ENCODE peak calls at places on chromosomes 16 and 17, in four cellular contexts. One of them, this sample, is unnamed.

GRCh38 chr16:3681206-3681605 is 26.7 kb downstream of the DNASE1 start:
- ATAC-seq in A549: no peak
- ATAC-seq in HepG2: no peak
- ATAC-seq in upper lobe of left lung: no peak
- ATAC-seq in this sample: no peak

GRCh38 chr17:76188213-76189060 is 47.4 kb upstream of the FOXJ1 start:
- ATAC-seq in HepG2: no peak
- ATAC-seq in A549: peak
- ATAC-seq in upper lobe of left lung: no peak
- ATAC-seq in this sample: no peak

GRCh38 chr16:74922150-74923138 is 62.5 kb downstream of the WDR59 start:
- ATAC-seq in A549: no peak
- ATAC-seq in HepG2: peak
- ATAC-seq in upper lobe of left lung: no peak
- ATAC-seq in this sample: peak

GRCh38 chr16:89490386-89491237 is at the start of gene ANKRD11:
- ATAC-seq in upper lobe of left lung: peak
- ATAC-seq in A549: peak
- ATAC-seq in HepG2: peak
- ATAC-seq in this sample: peak

GRCh38 chr17:69050999-69051775 is 9.5 kb downstream of the ABCA9 start:
- ATAC-seq in upper lobe of left lung: peak
- ATAC-seq in A549: no peak
- ATAC-seq in HepG2: no peak
- ATAC-seq in this sample: no peak

GRCh38 chr16:66878067-66878466 is 2.2 kb upstream of the PDP2 start:
- ATAC-seq in upper lobe of left lung: no peak
- ATAC-seq in A549: no peak
- ATAC-seq in HepG2: no peak
- ATAC-seq in this sample: no peak

GRCh38 chr17:30503558-30503957 is 26.4 kb downstream of the GOSR1 start:
- ATAC-seq in A549: no peak
- ATAC-seq in upper lobe of left lung: no peak
- ATAC-seq in HepG2: no peak
- ATAC-seq in this sample: no peak

GRCh38 chr16:187330-187729 is 7.1 kb downstream of the HBQ1 start:
- ATAC-seq in upper lobe of left lung: no peak
- ATAC-seq in A549: no peak
- ATAC-seq in HepG2: no peak
- ATAC-seq in this sample: peak

GRCh38 chr17:1545618-1546017 is 17.0 kb downstream of the PITPNA start:
- ATAC-seq in upper lobe of left lung: no peak
- ATAC-seq in A549: no peak
- ATAC-seq in HepG2: no peak
- ATAC-seq in this sample: no peak

GRCh38 chr16:253833-254232 is 19.2 kb downstream of the FAM234A start:
- ATAC-seq in HepG2: no peak
- ATAC-seq in A549: no peak
- ATAC-seq in upper lobe of left lung: no peak
- ATAC-seq in this sample: no peak

GRCh38 chr17:49955157-49955556 is 13.8 kb upstream of the DLX4 start:
- ATAC-seq in A549: no peak
- ATAC-seq in upper lobe of left lung: no peak
- ATAC-seq in HepG2: no peak
- ATAC-seq in this sample: no peak

GRCh38 chr17:16214190-16215001 is 938 bp downstream of the NCOR1 start:
- ATAC-seq in HepG2: no peak
- ATAC-seq in upper lobe of left lung: no peak
- ATAC-seq in A549: peak
- ATAC-seq in this sample: no peak

GRCh38 chr16:4109250-4109736 is 6.9 kb downstream of the ADCY9 start:
- ATAC-seq in A549: peak
- ATAC-seq in upper lobe of left lung: no peak
- ATAC-seq in HepG2: peak
- ATAC-seq in this sample: no peak

GRCh38 chr16:821751-822150 is 21.2 kb upstream of the GNG13 start:
- ATAC-seq in upper lobe of left lung: no peak
- ATAC-seq in HepG2: no peak
- ATAC-seq in A549: no peak
- ATAC-seq in this sample: no peak

GRCh38 chr17:5893741-5894140 is 176.4 kb upstream of the WSCD1 start:
- ATAC-seq in upper lobe of left lung: no peak
- ATAC-seq in A549: no peak
- ATAC-seq in HepG2: no peak
- ATAC-seq in this sample: no peak

GRCh38 chr17:5896215-5896614 is 174.0 kb upstream of the WSCD1 start:
- ATAC-seq in upper lobe of left lung: no peak
- ATAC-seq in A549: no peak
- ATAC-seq in HepG2: no peak
- ATAC-seq in this sample: no peak

GRCh38 chr17:5899496-5900195 is 170.5 kb upstream of the WSCD1 start:
- ATAC-seq in A549: no peak
- ATAC-seq in HepG2: no peak
- ATAC-seq in upper lobe of left lung: no peak
- ATAC-seq in this sample: no peak

GRCh38 chr17:5898406-5898805 is 171.8 kb upstream of the WSCD1 start:
- ATAC-seq in HepG2: no peak
- ATAC-seq in upper lobe of left lung: no peak
- ATAC-seq in A549: no peak
- ATAC-seq in this sample: no peak

GRCh38 chr17:5897320-5897911 is 172.8 kb upstream of the WSCD1 start:
- ATAC-seq in HepG2: no peak
- ATAC-seq in A549: no peak
- ATAC-seq in upper lobe of left lung: no peak
- ATAC-seq in this sample: no peak
- H3K27ac ChIP-seq in HepG2: no peak
- H3K27ac ChIP-seq in A549: no peak
- H3K27ac ChIP-seq in upper lobe of left lung: no peak
- H3K27ac ChIP-seq in this sample: no peak

DNA sequence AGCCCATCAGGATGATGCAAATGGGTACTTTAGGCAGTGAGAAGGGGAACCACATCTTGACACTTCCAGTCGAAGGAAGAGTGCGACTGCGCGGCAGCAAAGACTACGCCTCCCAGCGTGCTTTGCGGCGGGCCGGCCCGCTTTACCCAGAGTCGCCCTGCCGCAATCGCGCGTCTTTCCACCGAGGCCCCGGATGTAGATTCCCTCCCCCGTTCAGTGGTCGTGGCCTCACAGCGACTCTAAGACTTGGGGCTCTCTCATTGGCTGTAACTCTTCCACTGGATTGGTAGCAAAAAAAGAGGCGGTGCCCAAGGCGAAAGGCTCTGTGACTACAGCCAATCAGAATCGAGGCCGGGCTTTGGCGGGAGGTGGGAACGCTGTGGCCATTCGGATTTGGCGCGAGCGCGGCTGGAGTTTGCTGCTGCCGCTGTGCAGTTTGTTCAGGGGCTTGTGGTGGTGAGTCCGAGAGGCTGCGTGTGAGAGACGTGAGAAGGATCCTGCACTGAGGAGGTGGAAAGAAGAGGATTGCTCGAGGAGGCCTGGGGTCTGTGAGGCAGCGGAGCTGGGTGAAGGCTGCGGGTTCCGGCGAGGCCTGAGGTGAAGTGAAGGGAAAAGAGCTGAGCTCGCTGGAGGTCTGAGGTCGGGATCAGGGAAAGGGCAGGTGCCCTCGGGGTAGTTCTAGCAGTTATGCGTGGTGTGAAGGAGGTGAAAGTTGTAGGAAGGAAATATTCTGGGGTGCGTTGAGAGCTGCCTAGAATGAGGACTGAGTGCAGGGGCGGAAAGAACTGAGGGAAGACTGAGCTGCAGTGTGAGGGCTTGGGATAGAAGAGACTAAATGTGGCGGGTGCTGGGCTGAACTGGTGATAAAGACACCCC is at the start of gene CDC6:
- ATAC-seq in upper lobe of left lung: peak
- ATAC-seq in HepG2: peak
- ATAC-seq in A549: peak
- ATAC-seq in this sample: peak
- TF ChIP-seq EP300 in upper lobe of left lung: no peak
- TF ChIP-seq EP300 in HepG2: peak
- TF ChIP-seq EP300 in A549: no peak
- TF ChIP-seq EP300 in this sample: no peak

GRCh38 chr16:70391446-70391845 is 44.7 kb downstream of the DDX19A start:
- ATAC-seq in HepG2: no peak
- ATAC-seq in A549: no peak
- ATAC-seq in upper lobe of left lung: no peak
- ATAC-seq in this sample: no peak
- H3K27ac ChIP-seq in HepG2: no peak
- H3K27ac ChIP-seq in A549: no peak
- H3K27ac ChIP-seq in upper lobe of left lung: no peak
- H3K27ac ChIP-seq in this sample: no peak

GRCh38 chr16:55120408-55120807 is 189.7 kb downstream of the IRX5 start:
- ATAC-seq in HepG2: peak
- ATAC-seq in upper lobe of left lung: no peak
- ATAC-seq in A549: no peak
- ATAC-seq in this sample: no peak

GRCh38 chr16:55113195-55113594 is 182.5 kb downstream of the IRX5 start:
- ATAC-seq in upper lobe of left lung: no peak
- ATAC-seq in HepG2: no peak
- ATAC-seq in A549: no peak
- ATAC-seq in this sample: no peak

GRCh38 chr16:55118701-55119260 is 188.1 kb downstream of the IRX5 start:
- ATAC-seq in A549: no peak
- ATAC-seq in HepG2: no peak
- ATAC-seq in upper lobe of left lung: no peak
- ATAC-seq in this sample: no peak

GRCh38 chr16:55115506-55115905 is 184.8 kb downstream of the IRX5 start:
- ATAC-seq in A549: no peak
- ATAC-seq in HepG2: no peak
- ATAC-seq in upper lobe of left lung: no peak
- ATAC-seq in this sample: no peak

DNA sequence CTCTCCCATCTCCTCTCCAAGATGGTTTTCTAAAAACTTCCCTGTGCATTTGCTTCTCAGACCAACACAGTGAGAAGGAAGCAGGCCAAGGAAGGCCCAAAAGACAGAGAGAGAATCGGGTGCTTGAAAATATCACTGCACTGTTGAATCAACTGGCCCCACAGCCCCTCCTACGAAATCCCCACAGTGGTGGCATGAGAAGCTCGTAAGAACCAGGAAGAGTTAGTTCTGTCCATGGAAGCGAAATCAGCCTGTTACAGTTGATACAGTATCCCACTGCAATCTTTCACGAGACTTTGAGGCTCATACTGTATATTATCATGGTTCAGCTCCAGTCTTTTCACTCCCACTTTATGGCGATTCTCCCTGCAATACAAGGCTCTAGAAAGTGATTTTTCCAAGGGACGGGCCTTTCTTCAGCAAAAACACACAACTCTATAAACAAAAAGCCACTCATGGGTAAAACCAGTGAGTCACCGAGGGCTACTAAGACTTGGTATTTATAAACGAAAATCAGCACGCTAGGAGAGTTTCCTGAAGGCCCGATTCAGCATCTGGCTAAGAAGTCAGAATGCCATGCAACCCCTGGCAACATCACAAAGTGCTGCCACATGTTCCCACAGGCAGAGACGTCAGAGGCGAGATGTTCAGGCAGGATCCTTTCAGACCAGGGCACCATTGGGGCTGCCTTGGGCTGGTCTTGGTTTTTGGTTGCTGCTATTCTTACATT is 185.7 kb downstream of the IRX5 start:
- ATAC-seq in HepG2: no peak
- ATAC-seq in upper lobe of left lung: no peak
- ATAC-seq in A549: no peak
- ATAC-seq in this sample: no peak
- TF ChIP-seq EP300 in HepG2: no peak
- TF ChIP-seq EP300 in upper lobe of left lung: no peak
- TF ChIP-seq EP300 in A549: no peak
- TF ChIP-seq EP300 in this sample: no peak

GRCh38 chr17:61201211-61201610 is 198.4 kb upstream of the TBX2 start:
- ATAC-seq in HepG2: no peak
- ATAC-seq in A549: peak
- ATAC-seq in upper lobe of left lung: peak
- ATAC-seq in this sample: peak

GRCh38 chr17:61199431-61200348 is 200.0 kb upstream of the TBX2 start:
- ATAC-seq in upper lobe of left lung: no peak
- ATAC-seq in HepG2: no peak
- ATAC-seq in A549: no peak
- ATAC-seq in this sample: no peak

GRCh38 chr17:61200349-61200735 is 199.3 kb upstream of the TBX2 start:
- ATAC-seq in A549: no peak
- ATAC-seq in upper lobe of left lung: no peak
- ATAC-seq in HepG2: no peak
- ATAC-seq in this sample: no peak

GRCh38 chr17:61196302-61196704 is 203.3 kb upstream of the TBX2 start:
- ATAC-seq in upper lobe of left lung: no peak
- ATAC-seq in A549: no peak
- ATAC-seq in HepG2: no peak
- ATAC-seq in this sample: no peak

DNA sequence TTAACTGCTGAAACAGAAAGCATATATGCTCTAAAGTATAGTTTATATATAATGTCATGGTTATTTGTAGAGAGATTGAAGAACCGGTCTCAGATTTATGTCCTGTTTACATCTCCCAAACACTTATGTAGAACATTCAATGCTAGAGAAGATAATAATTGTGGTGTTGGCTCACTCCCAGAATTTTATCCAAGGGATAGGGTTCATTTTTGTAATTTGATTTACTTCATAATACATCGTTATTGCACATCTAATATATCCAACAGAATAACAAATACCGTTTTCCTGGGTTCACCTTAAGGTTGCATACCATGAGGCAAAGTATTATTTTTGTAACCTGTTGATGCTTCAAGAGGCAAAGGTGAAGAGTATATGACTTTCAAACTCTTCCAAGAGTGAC is 202.8 kb upstream of the TBX2 start:
- ATAC-seq in upper lobe of left lung: no peak
- ATAC-seq in A549: no peak
- ATAC-seq in HepG2: no peak
- ATAC-seq in this sample: no peak
- H3K27ac ChIP-seq in upper lobe of left lung: peak
- H3K27ac ChIP-seq in A549: no peak
- H3K27ac ChIP-seq in HepG2: no peak
- H3K27ac ChIP-seq in this sample: no peak

GRCh38 chr17:40499551-40500189 is 1.8 kb downstream of the TNS4 start:
- ATAC-seq in A549: peak
- ATAC-seq in HepG2: peak
- ATAC-seq in upper lobe of left lung: peak
- ATAC-seq in this sample: peak
- TF ChIP-seq EP300 in A549: no peak
- TF ChIP-seq EP300 in HepG2: peak
- TF ChIP-seq EP300 in upper lobe of left lung: no peak
- TF ChIP-seq EP300 in this sample: no peak

GRCh38 chr17:64390066-64390465 is 594 bp downstream of the PECAM1 start:
- ATAC-seq in upper lobe of left lung: no peak
- ATAC-seq in A549: no peak
- ATAC-seq in HepG2: no peak
- ATAC-seq in this sample: no peak
- H3K27ac ChIP-seq in upper lobe of left lung: peak
- H3K27ac ChIP-seq in A549: no peak
- H3K27ac ChIP-seq in HepG2: peak
- H3K27ac ChIP-seq in this sample: no peak

This sample was measured in gastroesophageal sphincter.